ENCODE peak calls at places on chromosome 9, in eight cellular contexts. H, W, C, B, J, N, Z and T are unnamed samples.

GRCh38 chr9:21919377-21920362 is 74.5 kb downstream of the CDKN2A start:
- DNase-seq in H (no peak), W (peak), C (no peak), B (no peak), J (no peak), N (no peak), Z (no peak), T (peak)

GRCh38 chr9:2336055-2336454 is 285.5 kb upstream of the VLDLR start:
- DNase-seq in H (no peak), W (no peak), C (no peak), B (no peak), J (no peak), N (no peak), Z (no peak), T (peak)

GRCh38 chr9:121286973-121287721 is 19.2 kb downstream of the GSN start:
- DNase-seq in H (peak), W (peak), C (peak), B (peak), J (peak), N (peak), Z (peak), T (peak)

GRCh38 chr9:94656190-94656589 is 16.9 kb upstream of the FBP1 start:
- DNase-seq in H (no peak), W (peak), C (no peak), B (no peak), J (peak), N (no peak), Z (no peak), T (no peak)

GRCh38 chr9:93579711-93580516 is 3.5 kb downstream of the PHF2 start:
- DNase-seq in H (no peak), W (no peak), C (peak), B (no peak), J (peak), N (no peak), Z (no peak), T (no peak)

GRCh38 chr9:86948153-86948929 is 1.0 kb upstream of the GAS1 start:
- DNase-seq in H (peak), W (peak), C (peak), B (peak), J (peak), N (peak), Z (peak), T (peak)

GRCh38 chr9:35452481-35452880 is 37.4 kb upstream of the RUSC2 start:
- DNase-seq in H (no peak), W (no peak), C (no peak), B (no peak), J (no peak), N (no peak), Z (no peak), T (no peak)

GRCh38 chr9:38066167-38066906 is 2.7 kb downstream of the SHB start:
- DNase-seq in H (no peak), W (no peak), C (peak), B (no peak), J (no peak), N (no peak), Z (no peak), T (no peak)

GRCh38 chr9:18268381-18268780 is 205.6 kb upstream of the ADAMTSL1 start:
- DNase-seq in H (no peak), W (no peak), C (no peak), B (no peak), J (no peak), N (no peak), Z (no peak), T (peak)

GRCh38 chr9:110049699-110050450 is 158.1 kb downstream of the C9orf152 start:
- DNase-seq in H (no peak), W (no peak), C (peak), B (no peak), J (peak), N (peak), Z (no peak), T (no peak)

GRCh38 chr9:136372561-136373299 is 739 bp downstream of the CARD9 start:
- DNase-seq in H (peak), W (peak), C (peak), B (no peak), J (peak), N (peak), Z (peak), T (peak)

GRCh38 chr9:21766096-21766495 is 36.3 kb upstream of the MTAP start:
- DNase-seq in H (no peak), W (no peak), C (no peak), B (no peak), J (no peak), N (no peak), Z (no peak), T (no peak)

GRCh38 chr9:98365227-98365669 is 109.8 kb upstream of the TBC1D2 start:
- DNase-seq in H (no peak), W (peak), C (no peak), B (no peak), J (no peak), N (no peak), Z (no peak), T (peak)

GRCh38 chr9:91428431-91428830 is 4.8 kb upstream of the NFIL3 start:
- DNase-seq in H (no peak), W (peak), C (no peak), B (no peak), J (no peak), N (no peak), Z (no peak), T (no peak)

GRCh38 chr9:138022121-138022741 is 144.6 kb downstream of the CACNA1B start:
- DNase-seq in H (no peak), W (no peak), C (peak), B (no peak), J (no peak), N (no peak), Z (no peak), T (no peak)

GRCh38 chr9:93950619-93951601 is 4.2 kb downstream of the BARX1 start:
- DNase-seq in H (no peak), W (no peak), C (peak), B (no peak), J (no peak), N (no peak), Z (peak), T (no peak)

GRCh38 chr9:126219166-126219565 is 107.5 kb upstream of the MVB12B start:
- DNase-seq in H (no peak), W (no peak), C (no peak), B (no peak), J (no peak), N (no peak), Z (no peak), T (no peak)

GRCh38 chr9:126218726-126219125 is 107.9 kb upstream of the MVB12B start:
- DNase-seq in H (no peak), W (no peak), C (no peak), B (no peak), J (no peak), N (no peak), Z (no peak), T (no peak)

GRCh38 chr9:126217797-126218196 is 108.8 kb upstream of the MVB12B start:
- DNase-seq in H (no peak), W (no peak), C (no peak), B (no peak), J (no peak), N (no peak), Z (no peak), T (no peak)

GRCh38 chr9:126215486-126215885 is 111.1 kb upstream of the MVB12B start:
- DNase-seq in H (no peak), W (no peak), C (no peak), B (no peak), J (no peak), N (no peak), Z (no peak), T (no peak)

GRCh38 chr9:126217121-126217520 is 109.5 kb upstream of the MVB12B start:
- DNase-seq in H (no peak), W (no peak), C (no peak), B (no peak), J (no peak), N (no peak), Z (no peak), T (no peak)
- TF ChIP-seq CTCF in H (no peak), W (no peak), C (no peak), B (no peak), J (no peak), N (no peak), Z (no peak), T (no peak)

GRCh38 chr9:89414670-89415069 is 83.2 kb downstream of the SEMA4D start:
- DNase-seq in H (no peak), W (no peak), C (no peak), B (no peak), J (no peak), N (no peak), Z (no peak), T (no peak)

GRCh38 chr9:89410709-89411111 is 87.2 kb downstream of the SEMA4D start:
- DNase-seq in H (no peak), W (no peak), C (no peak), B (no peak), J (no peak), N (no peak), Z (no peak), T (no peak)

GRCh38 chr9:89413963-89414638 is 83.8 kb downstream of the SEMA4D start:
- DNase-seq in H (peak), W (no peak), C (no peak), B (no peak), J (no peak), N (peak), Z (no peak), T (no peak)

GRCh38 chr9:89411759-89412158 is 86.2 kb downstream of the SEMA4D start:
- DNase-seq in H (no peak), W (no peak), C (no peak), B (no peak), J (no peak), N (no peak), Z (no peak), T (no peak)

DNA sequence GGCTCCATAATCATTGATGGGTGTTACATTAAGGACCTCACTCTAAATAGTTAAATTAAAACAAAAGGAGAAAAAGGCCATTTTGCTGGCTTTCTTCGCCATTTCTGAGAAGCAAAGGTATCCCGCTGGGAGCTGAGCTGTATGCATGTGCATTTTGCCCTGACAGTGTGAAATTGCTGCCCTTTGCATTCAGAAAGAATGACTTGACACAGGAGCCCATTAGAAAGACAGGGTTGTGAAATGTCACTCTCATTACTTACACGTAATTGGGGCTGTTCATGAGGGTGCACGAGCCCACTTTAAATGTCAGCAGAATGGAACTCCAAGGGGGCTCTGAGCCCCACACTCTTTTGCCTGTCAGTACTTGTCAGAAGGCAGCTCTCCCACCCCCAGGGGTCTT is 85.0 kb downstream of the SEMA4D start:
- DNase-seq in H (no peak), W (no peak), C (no peak), B (no peak), J (no peak), N (no peak), Z (no peak), T (no peak)
- TF ChIP-seq CTCF in H (no peak), W (no peak), C (no peak), B (no peak), J (no peak), N (no peak), Z (no peak), T (no peak)

GRCh38 chr9:107044872-107045271 is 181.9 kb downstream of the ZNF462 start:
- DNase-seq in H (no peak), W (peak), C (no peak), B (no peak), J (peak), N (no peak), Z (no peak), T (no peak)
- TF ChIP-seq CTCF in H (peak), W (peak), C (no peak), B (peak), J (no peak), N (no peak), Z (no peak), T (peak)

GRCh38 chr9:134983094-134983493 is 65.4 kb upstream of the FCN1 start:
- DNase-seq in H (no peak), W (peak), C (peak), B (peak), J (peak), N (peak), Z (no peak), T (no peak)
- TF ChIP-seq CTCF in H (peak), W (peak), C (peak), B (no peak), J (no peak), N (peak), Z (no peak), T (peak)

GRCh38 chr9:5442400-5443011 is 4.8 kb upstream of the PLGRKT start:
- DNase-seq in H (no peak), W (peak), C (no peak), B (no peak), J (peak), N (no peak), Z (no peak), T (peak)
- TF ChIP-seq CTCF in H (peak), W (peak), C (peak), B (peak), J (peak), N (peak), Z (peak), T (peak)

GRCh38 chr9:15416880-15417279 is 5.8 kb upstream of the SNAPC3 start:
- DNase-seq in H (no peak), W (peak), C (no peak), B (no peak), J (peak), N (no peak), Z (peak), T (peak)
- TF ChIP-seq CTCF in H (peak), W (no peak), C (peak), B (peak), J (peak), N (no peak), Z (no peak), T (peak)